ENCODE peak calls at places on chromosomes 13 and 19, in seven cellular contexts. Y, C, Q, X, A, H and K are unnamed samples.

GRCh38 chr19:38247734-38248268 is 8.4 kb downstream of the PPP1R14A start:
- DNase-seq in Y (no peak), C (peak; percentile 41), Q (no peak), X (no peak), A (peak; percentile 73), H (no peak), K (no peak)

GRCh38 chr13:98416408-98416807 is 160.5 kb downstream of the STK24 start:
- DNase-seq in Y (no peak), C (no peak), Q (peak; percentile 96), X (no peak), A (no peak), H (no peak), K (no peak)

GRCh38 chr13:97119899-97120745 is 102.0 kb upstream of the MBNL2 start:
- DNase-seq in Y (no peak), C (peak; percentile 84), Q (no peak), X (no peak), A (no peak), H (no peak), K (no peak)

GRCh38 chr13:22103046-22103445 is 432.2 kb downstream of the FGF9 start:
- DNase-seq in Y (no peak), C (no peak), Q (no peak), X (no peak), A (peak; percentile 51), H (no peak), K (no peak)

GRCh38 chr13:111913790-111914189 is 153.2 kb upstream of the SOX1 start:
- DNase-seq in Y (no peak), C (no peak), Q (no peak), X (peak; percentile 45), A (peak; percentile 32), H (no peak), K (no peak)

GRCh38 chr13:94550030-94550738 is 45.8 kb downstream of the TGDS start:
- DNase-seq in Y (no peak), C (peak; percentile 80), Q (no peak), X (no peak), A (no peak), H (no peak), K (no peak)

GRCh38 chr13:84870190-84870589 is 929.0 kb downstream of the SLITRK6 start:
- DNase-seq in Y (no peak), C (peak; percentile 6), Q (no peak), X (no peak), A (peak; percentile 50), H (no peak), K (no peak)

GRCh38 chr13:105908581-105908980 is 626.9 kb downstream of the EFNB2 start:
- DNase-seq in Y (no peak), C (no peak), Q (no peak), X (no peak), A (no peak), H (no peak), K (no peak)

GRCh38 chr19:29871143-29871542 is 59.4 kb downstream of the CCNE1 start:
- DNase-seq in Y (peak; percentile 2), C (no peak), Q (no peak), X (no peak), A (no peak), H (no peak), K (no peak)

GRCh38 chr13:95714142-95714832 is 37.3 kb downstream of the DNAJC3 start:
- DNase-seq in Y (no peak), C (peak; percentile 92), Q (no peak), X (no peak), A (no peak), H (no peak), K (no peak)

GRCh38 chr19:55289117-55289796 is 5.5 kb downstream of the BRSK1 start:
- DNase-seq in Y (no peak), C (peak; percentile 37), Q (no peak), X (no peak), A (no peak), H (no peak), K (no peak)

GRCh38 chr19:18419195-18419698 is at the start of gene SSBP4:
- DNase-seq in Y (peak; percentile 90), C (peak; percentile 93), Q (peak; percentile 54), X (no peak), A (peak; percentile 88), H (peak; percentile 63), K (peak; percentile 82)

GRCh38 chr13:78102121-78102677 is 183.6 kb upstream of the EDNRB start:
- DNase-seq in Y (no peak), C (peak; percentile 72), Q (no peak), X (no peak), A (no peak), H (no peak), K (no peak)

GRCh38 chr13:98293103-98293502 is 116.0 kb upstream of the RNF113B start:
- DNase-seq in Y (no peak), C (no peak), Q (peak; percentile 68), X (no peak), A (no peak), H (no peak), K (no peak)

GRCh38 chr13:109770436-109770835 is 15.9 kb downstream of the IRS2 start:
- DNase-seq in Y (no peak), C (no peak), Q (no peak), X (no peak), A (no peak), H (no peak), K (no peak)

GRCh38 chr13:76387561-76387960 is 498.6 kb downstream of the KCTD12 start:
- DNase-seq in Y (no peak), C (no peak), Q (no peak), X (no peak), A (no peak), H (no peak), K (no peak)

GRCh38 chr19:46602392-46603194 is 1.5 kb downstream of the CALM3 start:
- DNase-seq in Y (peak; percentile 78), C (peak; percentile 73), Q (no peak), X (no peak), A (peak; percentile 44), H (no peak), K (no peak)

GRCh38 chr19:34505321-34506025 is 23.9 kb downstream of the WTIP start:
- DNase-seq in Y (no peak), C (no peak), Q (no peak), X (peak; percentile 52), A (no peak), H (no peak), K (no peak)

GRCh38 chr19:34502582-34503545 is 21.3 kb downstream of the WTIP start:
- DNase-seq in Y (no peak), C (peak; percentile 58), Q (no peak), X (peak; percentile 72), A (no peak), H (no peak), K (no peak)

GRCh38 chr19:34504273-34504808 is 22.8 kb downstream of the WTIP start:
- DNase-seq in Y (no peak), C (no peak), Q (no peak), X (no peak), A (no peak), H (no peak), K (no peak)

GRCh38 chr19:34504809-34505291 is 23.3 kb downstream of the WTIP start:
- DNase-seq in Y (no peak), C (no peak), Q (no peak), X (peak; percentile 75), A (no peak), H (no peak), K (no peak)

GRCh38 chr19:34503546-34504272 is 22.2 kb downstream of the WTIP start:
- DNase-seq in Y (no peak), C (no peak), Q (no peak), X (no peak), A (no peak), H (no peak), K (no peak)
- H3K27ac ChIP-seq in Y (no peak overlapping the region), C (no peak overlapping the region), Q (no peak overlapping the region), X (no peak overlapping the region), A (no peak overlapping the region), H (no peak overlapping the region), K (no peak overlapping the region)

DNA sequence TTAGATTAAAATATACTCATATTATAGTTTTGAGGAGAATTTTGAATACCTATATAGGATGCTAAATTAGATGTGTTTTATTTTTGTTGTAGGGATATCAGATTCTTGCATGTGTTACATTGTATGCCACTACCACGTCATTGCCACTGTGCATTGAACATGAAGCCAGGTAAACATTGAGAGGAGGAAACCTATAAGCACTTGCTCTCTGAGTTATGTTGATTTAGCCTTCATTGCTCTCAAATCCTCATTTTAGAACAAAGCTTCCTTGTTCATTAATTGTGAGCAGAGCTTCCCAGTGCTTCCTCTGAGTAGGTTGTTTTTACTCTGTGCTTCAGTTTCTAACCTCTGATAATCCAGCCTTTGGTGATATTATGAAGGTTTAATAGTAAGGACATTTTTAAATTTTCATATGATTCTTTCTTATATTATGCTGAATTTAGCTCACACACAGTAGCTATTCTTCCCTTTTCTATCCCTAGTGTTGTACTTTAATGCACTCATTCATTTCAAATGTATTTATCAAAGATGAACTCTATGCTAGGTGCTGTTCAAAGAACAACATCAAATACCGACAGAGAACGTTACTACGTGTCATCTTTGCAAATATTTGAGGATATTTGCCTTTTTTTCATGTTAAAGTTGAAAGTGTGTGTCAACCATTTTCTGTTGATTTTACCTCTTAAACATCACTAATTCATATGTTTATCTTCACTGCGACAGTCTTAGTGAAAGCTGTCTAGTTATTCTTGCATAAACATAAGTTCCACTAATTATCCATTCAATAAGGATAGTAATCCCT is 1448.0 kb upstream of the MIR17HG start:
- DNase-seq in Y (no peak), C (no peak), Q (no peak), X (no peak), A (no peak), H (no peak), K (no peak)
- H3K4me1 ChIP-seq in Y (no peaks in the 10 kb centered on the region), C (no peaks in the 10 kb centered on the region), Q (no peaks in the 10 kb centered on the region), X (peaks cover 7% of the 10 kb centered on the region), A (no peaks in the 10 kb centered on the region), H (no peaks in the 10 kb centered on the region), K (no peaks in the 10 kb centered on the region)

DNA sequence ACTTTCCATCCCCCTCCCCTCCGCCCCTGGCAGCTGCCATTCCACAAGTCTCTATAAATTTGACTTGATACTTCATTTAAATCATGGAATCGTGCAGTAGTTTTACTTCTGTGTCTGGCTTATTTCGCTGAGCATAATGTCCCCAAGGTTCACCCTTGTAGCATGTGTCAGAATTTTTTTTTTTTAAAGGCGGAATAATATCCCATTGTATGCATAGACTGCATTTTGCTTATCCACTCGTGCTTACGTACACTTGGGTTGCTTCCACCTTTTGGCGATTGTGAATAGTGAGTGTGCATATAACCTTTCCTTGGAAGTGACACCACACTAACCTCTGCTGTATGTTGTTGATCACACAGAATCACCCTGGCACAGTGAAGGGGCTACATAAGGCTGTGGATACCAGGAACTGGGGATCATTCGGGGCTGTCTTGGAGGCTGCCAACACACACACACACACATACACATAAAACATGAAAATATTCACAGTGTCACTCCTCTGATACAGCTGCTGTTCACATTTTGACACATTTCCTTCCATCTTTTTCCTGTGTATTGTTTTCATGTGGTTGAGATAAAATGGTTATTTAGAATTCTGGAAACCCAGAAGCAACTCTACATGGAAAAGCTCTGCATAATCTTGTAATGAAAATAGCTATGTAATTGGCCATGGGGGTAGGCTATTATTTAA is 13.3 kb downstream of the ZNF71 start:
- DNase-seq in Y (no peak), C (no peak), Q (no peak), X (no peak), A (no peak), H (no peak), K (no peak)
- H3K9me3 ChIP-seq in Y (peaks cover 42% of the 10 kb centered on the region), C (no peaks in the 10 kb centered on the region), Q (no peaks in the 10 kb centered on the region), X (peaks cover 41% of the 10 kb centered on the region), A (peaks cover 87% of the 10 kb centered on the region), H (peaks cover 72% of the 10 kb centered on the region), K (peaks cover 91% of the 10 kb centered on the region)

DNA sequence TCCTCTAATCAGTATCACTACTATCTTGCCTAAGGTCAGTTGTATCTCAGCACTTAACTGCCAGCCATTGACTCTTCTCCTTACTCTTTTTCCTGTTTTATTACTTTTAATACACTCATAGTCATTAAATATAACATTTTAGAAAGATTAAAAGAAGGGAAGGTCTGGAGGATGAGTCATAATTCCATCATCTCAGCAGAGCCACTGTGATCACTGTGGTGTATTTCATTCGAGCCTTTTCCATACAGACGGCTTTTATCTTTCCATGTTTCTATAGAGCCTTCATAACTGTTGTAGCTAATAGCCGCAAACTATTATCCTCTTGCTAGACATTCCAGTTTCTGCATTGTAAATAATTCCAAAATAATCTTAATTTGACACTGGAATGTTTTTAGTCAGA is 4.7 kb upstream of the FLT1 start:
- DNase-seq in Y (no peak), C (peak; percentile 59), Q (no peak), X (no peak), A (no peak), H (no peak), K (no peak)
- H3K27ac ChIP-seq in Y (no peak overlapping the region), C (no peak overlapping the region), Q (no peak overlapping the region), X (no peak overlapping the region), A (no peak overlapping the region), H (no peak overlapping the region), K (no peak overlapping the region)